ENCODE peak calls at places on chromosomes 11 and 22, in eight cellular contexts. V, R, D, M, Z, A, B and J are unnamed samples.

GRCh38 chr11:12205330-12205729 is 94.9 kb downstream of the MICAL2 start:
- DNase-seq in V (no peak), R (peak), D (no peak), M (no peak), Z (no peak), A (no peak), B (no peak), J (no peak)

GRCh38 chr11:11605821-11606450 is 15.9 kb downstream of the GALNT18 start:
- DNase-seq in V (no peak), R (no peak), D (no peak), M (no peak), Z (no peak), A (no peak), B (no peak), J (no peak)

GRCh38 chr11:30454108-30454507 is 131.2 kb downstream of the ARL14EP start:
- DNase-seq in V (no peak), R (no peak), D (no peak), M (no peak), Z (no peak), A (no peak), B (no peak), J (no peak)

GRCh38 chr22:37331811-37332536 is 49.7 kb downstream of the CYTH4 start:
- DNase-seq in V (no peak), R (peak), D (no peak), M (no peak), Z (no peak), A (no peak), B (no peak), J (no peak)

GRCh38 chr22:42763965-42764480 is 43.4 kb upstream of the A4GALT start:
- DNase-seq in V (no peak), R (no peak), D (no peak), M (no peak), Z (no peak), A (no peak), B (no peak), J (no peak)

GRCh38 chr11:58390551-58391063 is 16.1 kb downstream of the OR5B3 start:
- DNase-seq in V (no peak), R (no peak), D (no peak), M (no peak), Z (no peak), A (no peak), B (no peak), J (no peak)

GRCh38 chr11:22670803-22671202 is 4.4 kb downstream of the GAS2 start:
- DNase-seq in V (no peak), R (peak), D (peak), M (no peak), Z (no peak), A (no peak), B (no peak), J (no peak)

GRCh38 chr11:120028181-120028935 is 109.6 kb downstream of the TRIM29 start:
- DNase-seq in V (no peak), R (no peak), D (no peak), M (no peak), Z (no peak), A (no peak), B (peak), J (no peak)

GRCh38 chr22:25060522-25061071 is 108.1 kb downstream of the KIAA1671 start:
- DNase-seq in V (no peak), R (no peak), D (no peak), M (no peak), Z (no peak), A (no peak), B (no peak), J (no peak)

GRCh38 chr11:119952441-119952840 is 185.5 kb downstream of the TRIM29 start:
- DNase-seq in V (no peak), R (no peak), D (no peak), M (no peak), Z (no peak), A (no peak), B (no peak), J (no peak)

GRCh38 chr11:57641426-57641825 is 8.3 kb downstream of the YPEL4 start:
- DNase-seq in V (no peak), R (peak), D (peak), M (no peak), Z (no peak), A (no peak), B (no peak), J (no peak)

GRCh38 chr11:1628506-1629325 is 859 bp upstream of the KRTAP5-5 start:
- DNase-seq in V (no peak), R (peak), D (peak), M (peak), Z (peak), A (peak), B (peak), J (peak)

GRCh38 chr11:69383946-69384547 is 90.1 kb downstream of the MYEOV start:
- DNase-seq in V (no peak), R (no peak), D (no peak), M (no peak), Z (no peak), A (no peak), B (peak), J (no peak)

GRCh38 chr11:45804806-45805304 is at the start of gene SLC35C1:
- DNase-seq in V (peak), R (peak), D (peak), M (peak), Z (peak), A (peak), B (peak), J (peak)

GRCh38 chr11:45802531-45803317 is 2.2 kb upstream of the SLC35C1 start:
- DNase-seq in V (no peak), R (no peak), D (no peak), M (no peak), Z (no peak), A (peak), B (no peak), J (no peak)

GRCh38 chr11:45805305-45806071 is 539 bp downstream of the SLC35C1 start:
- DNase-seq in V (peak), R (peak), D (peak), M (peak), Z (no peak), A (peak), B (no peak), J (peak)

GRCh38 chr11:45806072-45806933 is 1.4 kb downstream of the SLC35C1 start:
- DNase-seq in V (no peak), R (no peak), D (no peak), M (no peak), Z (no peak), A (peak), B (no peak), J (no peak)

DNA sequence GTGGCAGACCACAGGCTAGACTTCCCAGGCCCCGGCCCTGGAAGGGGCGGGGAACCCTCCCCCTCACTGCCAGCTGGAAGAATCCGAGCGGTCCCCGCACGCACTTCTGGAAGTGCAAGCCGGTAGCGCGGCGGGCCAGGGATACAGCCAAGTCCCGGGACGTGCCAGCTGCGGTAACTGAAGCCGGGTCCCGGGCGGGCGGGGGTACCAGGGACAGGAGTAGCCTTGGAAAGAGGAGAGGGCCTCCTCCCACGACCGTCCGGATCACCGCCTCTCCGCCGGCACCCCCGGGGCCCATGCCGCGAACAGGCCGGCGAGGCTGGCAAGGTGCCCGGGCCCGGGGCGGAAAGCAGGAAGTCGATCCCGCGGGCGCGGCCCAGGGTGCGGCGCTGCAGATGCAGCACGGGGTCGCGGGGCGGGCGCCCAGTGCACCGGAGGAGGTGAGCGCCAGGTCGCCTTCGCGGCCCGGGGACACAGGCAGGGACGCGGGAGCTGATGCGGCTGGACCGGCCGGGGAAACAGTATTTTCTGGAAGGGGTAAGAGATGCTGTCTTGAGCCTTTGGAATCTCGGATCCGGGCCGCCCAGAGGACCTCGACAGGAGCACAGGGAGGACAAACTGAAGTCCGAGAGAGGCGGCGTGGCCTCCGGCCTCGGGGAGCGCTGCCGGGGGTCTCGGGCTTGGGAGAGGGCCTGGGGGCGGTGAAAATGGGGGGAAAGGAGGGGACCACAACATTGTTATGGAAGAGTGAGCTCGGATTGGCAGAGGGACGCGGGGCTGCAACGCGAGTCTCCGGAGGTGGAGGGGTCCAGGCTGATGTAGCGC is 756 bp upstream of the SLC35C1 start:
- DNase-seq in V (peak), R (peak), D (peak), M (peak), Z (peak), A (peak), B (peak), J (peak)
- TF ChIP-seq POLR2A in V (no peak), R (no peak), D (no peak), M (peak), Z (peak), A (peak), B (peak), J (no peak)

GRCh38 chr11:70944636-70945035 is 307.7 kb downstream of the SHANK2 start:
- DNase-seq in V (no peak), R (no peak), D (no peak), M (no peak), Z (no peak), A (no peak), B (no peak), J (no peak)

GRCh38 chr11:70944141-70944540 is 308.2 kb downstream of the SHANK2 start:
- DNase-seq in V (no peak), R (no peak), D (no peak), M (no peak), Z (no peak), A (no peak), B (no peak), J (no peak)

GRCh38 chr11:70948416-70948815 is 304.0 kb downstream of the SHANK2 start:
- DNase-seq in V (no peak), R (no peak), D (no peak), M (no peak), Z (no peak), A (no peak), B (no peak), J (no peak)

GRCh38 chr11:70942593-70942992 is 309.8 kb downstream of the SHANK2 start:
- DNase-seq in V (no peak), R (no peak), D (peak), M (no peak), Z (no peak), A (no peak), B (no peak), J (no peak)
- H3K27ac ChIP-seq in V (no peak), R (no peak), D (no peak), M (no peak), Z (no peak), A (no peak), B (no peak), J (no peak)

DNA sequence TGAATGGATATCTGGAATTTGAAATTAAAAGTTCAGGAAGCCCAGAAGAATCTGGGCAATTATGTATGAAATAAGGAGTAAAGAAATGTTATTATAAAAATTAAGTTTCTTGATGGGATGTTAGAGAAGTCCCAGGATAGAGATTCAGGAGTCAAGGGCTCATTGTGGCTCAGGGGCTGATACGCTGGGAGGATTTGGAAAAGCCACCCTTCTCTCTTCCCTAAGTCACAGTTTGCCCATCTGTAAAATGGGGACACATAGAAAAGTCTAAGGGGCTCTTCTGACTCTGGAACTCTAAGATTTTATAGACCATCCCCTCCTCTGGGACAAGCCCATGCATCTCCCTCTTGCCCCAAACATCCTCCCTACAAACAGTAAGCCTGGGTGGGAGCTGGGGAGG is 118.1 kb downstream of the TIMP3 start:
- DNase-seq in V (no peak), R (no peak), D (no peak), M (no peak), Z (no peak), A (no peak), B (no peak), J (no peak)
- TF ChIP-seq CTCF in V (no peak), R (no peak), D (no peak), M (no peak), Z (no peak), A (no peak), B (no peak), J (no peak)

GRCh38 chr11:71787014-71787823 is 45.8 kb upstream of the DEFB108B start:
- DNase-seq in V (peak), R (peak), D (peak), M (peak), Z (peak), A (peak), B (peak), J (peak)
- TF ChIP-seq POLR2A in V (peak), R (no peak), D (no peak), M (no peak), Z (peak), A (no peak), B (no peak), J (no peak)

GRCh38 chr11:123405123-123405592 is 24.9 kb upstream of the GRAMD1B start:
- DNase-seq in V (no peak), R (no peak), D (no peak), M (no peak), Z (no peak), A (peak), B (no peak), J (no peak)
- H3K27ac ChIP-seq in V (no peak), R (no peak), D (no peak), M (no peak), Z (no peak), A (peak), B (no peak), J (no peak)

DNA sequence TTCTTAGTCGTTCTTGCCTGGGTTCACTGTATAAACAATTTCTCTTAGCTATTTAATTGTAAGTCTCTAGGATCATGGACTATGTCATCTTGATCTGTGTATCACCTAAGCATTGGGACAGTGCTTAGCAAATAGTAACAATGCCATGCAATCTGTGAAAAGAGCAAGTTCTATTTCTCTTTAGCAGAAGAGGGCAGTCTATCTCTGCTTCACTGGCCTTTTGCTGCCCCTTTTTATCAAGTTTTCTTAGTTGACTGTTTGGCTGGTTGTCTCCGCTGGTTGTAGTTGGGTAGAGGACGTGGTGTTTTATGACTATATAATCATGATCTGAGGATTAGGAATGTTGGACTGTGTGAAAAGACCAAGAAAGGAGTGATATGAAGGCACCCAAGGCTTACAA is 315.0 kb downstream of the JRKL start:
- DNase-seq in V (no peak), R (no peak), D (no peak), M (no peak), Z (no peak), A (no peak), B (no peak), J (no peak)
- TF ChIP-seq CTCF in V (no peak), R (peak), D (no peak), M (no peak), Z (no peak), A (no peak), B (no peak), J (no peak)

DNA sequence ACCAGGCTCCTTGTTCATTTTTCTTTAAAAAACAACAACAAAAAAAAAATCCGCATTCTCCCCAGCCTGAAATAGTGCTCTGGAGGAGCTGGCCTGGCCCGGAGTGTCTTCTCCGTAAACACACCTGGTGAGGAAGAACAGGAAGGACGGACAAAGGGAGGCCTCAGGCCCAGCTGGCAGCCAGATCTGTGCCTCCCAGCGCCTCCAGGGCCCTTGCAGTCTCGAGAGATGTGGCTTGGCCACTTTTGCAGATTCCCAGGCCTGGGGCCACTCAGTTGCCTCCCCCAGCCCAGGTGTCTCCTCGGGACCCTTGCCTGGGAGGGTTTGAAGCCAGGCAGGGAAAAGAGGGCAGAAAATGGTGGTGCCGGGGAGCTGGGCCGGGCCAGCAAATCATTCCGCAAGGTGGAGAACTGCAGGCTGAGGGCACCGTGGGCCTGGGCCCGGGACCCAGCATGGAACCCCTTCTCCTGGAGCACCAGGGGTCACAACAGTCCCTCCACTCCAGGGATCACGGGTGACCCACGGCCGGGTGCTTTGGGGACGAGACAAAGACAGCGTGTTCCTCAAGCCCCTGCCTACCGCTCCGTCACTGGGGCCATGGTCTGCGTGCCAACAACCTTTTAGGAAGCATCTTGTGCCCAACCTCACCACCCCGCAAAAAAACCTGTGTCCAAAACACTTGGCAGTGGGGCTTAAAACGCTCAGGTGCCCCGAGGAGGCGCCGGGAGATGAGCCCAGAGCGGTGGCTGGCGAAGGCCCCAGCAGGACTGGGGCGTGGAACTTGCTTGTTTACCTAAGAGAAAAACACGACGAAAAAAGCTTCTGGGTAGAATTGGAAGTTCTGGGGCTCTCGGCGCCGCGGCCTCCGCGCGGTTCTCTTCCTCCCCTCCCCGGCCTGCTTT is 67.1 kb upstream of the WNT7B start:
- DNase-seq in V (peak), R (no peak), D (no peak), M (peak), Z (peak), A (peak), B (peak), J (no peak)
- TF ChIP-seq POLR2A in V (peak), R (no peak), D (no peak), M (peak), Z (peak), A (no peak), B (no peak), J (no peak)

GRCh38 chr22:21652547-21653545 is 10.7 kb downstream of the SDF2L1 start:
- DNase-seq in V (no peak), R (no peak), D (no peak), M (no peak), Z (no peak), A (no peak), B (no peak), J (no peak)
- H3K27ac ChIP-seq in V (no peak), R (peak), D (peak), M (no peak), Z (peak), A (no peak), B (no peak), J (no peak)

DNA sequence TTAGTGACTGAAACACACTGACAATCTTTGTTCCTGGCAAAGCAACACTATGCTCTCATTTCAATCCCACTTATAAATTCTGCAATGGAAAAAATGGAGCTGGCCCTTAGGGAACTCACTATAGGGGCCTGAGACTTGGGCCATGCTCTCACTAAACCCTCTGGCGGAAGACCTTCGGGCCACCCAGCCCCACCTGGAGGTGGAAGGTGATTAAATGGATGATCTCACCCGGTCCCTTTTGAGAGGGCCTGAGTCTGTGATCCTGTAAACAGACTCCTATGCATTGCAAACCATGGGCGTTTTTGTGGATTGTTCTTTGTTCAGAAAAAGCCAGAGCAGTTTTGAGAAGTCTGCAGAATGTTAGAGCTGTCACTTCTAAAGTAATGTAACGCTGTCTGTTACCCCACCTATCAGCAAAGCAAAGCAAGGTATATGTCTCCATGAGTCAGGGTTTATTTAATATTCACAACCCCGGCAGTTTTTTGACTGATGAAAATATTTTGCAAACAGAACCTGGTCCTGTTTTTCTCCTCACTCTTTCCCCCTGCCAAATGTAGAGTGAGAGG is 17.1 kb upstream of the CDON start:
- DNase-seq in V (no peak), R (no peak), D (peak), M (no peak), Z (no peak), A (no peak), B (no peak), J (no peak)
- TF ChIP-seq CTCF in V (no peak), R (no peak), D (peak), M (no peak), Z (no peak), A (no peak), B (no peak), J (no peak)

GRCh38 chr22:39472570-39473556 is 16.1 kb downstream of the MGAT3 start:
- DNase-seq in V (no peak), R (no peak), D (no peak), M (no peak), Z (peak), A (no peak), B (peak), J (no peak)
- TF ChIP-seq POLR2A in V (no peak), R (no peak), D (no peak), M (peak), Z (peak), A (no peak), B (peak), J (no peak)